ENCODE peak calls at places on chromosomes 13 and 19, in ten cellular contexts. H is K562, E is esophagus muscularis mucosa, X is heart left ventricle, J is GM12892, K is vagina, S is uterus, N is IMR-90, O is H54, V is endothelial cell of umbilical vein. Y is an unnamed sample.

GRCh38 chr19:406999-407491 is 1.9 kb downstream of the C2CD4C start:
- DNase-seq in K (no peak), H (peak), O (no peak), E (no peak), J (no peak), N (no peak), S (no peak), X (peak), V (no peak), Y (no peak)

GRCh38 chr13:58151452-58151851 is 519.9 kb downstream of the PCDH17 start:
- DNase-seq in J (no peak), E (no peak), X (no peak), O (no peak), K (no peak), V (no peak), H (no peak), S (no peak), N (no peak), Y (no peak)

GRCh38 chr13:41511827-41512226 is 54.5 kb downstream of the RGCC start:
- DNase-seq in E (no peak), N (no peak), X (no peak), H (no peak), V (no peak), K (no peak), J (no peak), S (no peak), O (no peak), Y (no peak)

GRCh38 chr13:74115138-74115537 is 19.1 kb downstream of the KLF12 start:
- DNase-seq in J (no peak), X (no peak), E (no peak), N (peak), H (no peak), K (no peak), S (no peak), O (no peak), V (peak), Y (no peak)

GRCh38 chr13:99214691-99215090 is 14.0 kb downstream of the UBAC2 start:
- DNase-seq in K (no peak), V (peak), O (no peak), N (no peak), H (no peak), E (no peak), S (no peak), J (no peak), X (no peak), Y (no peak)

GRCh38 chr19:35357867-35358573 is at the start of gene FFAR3:
- DNase-seq in J (no peak), H (no peak), V (no peak), E (no peak), X (no peak), O (no peak), N (peak), K (no peak), S (no peak), Y (no peak)

GRCh38 chr19:1445932-1446712 is 3.8 kb upstream of the APC2 start:
- DNase-seq in N (no peak), K (no peak), V (no peak), J (no peak), O (peak), S (no peak), X (peak), E (no peak), H (peak), Y (no peak)

GRCh38 chr19:33366917-33367316 is 6.6 kb upstream of the CEBPG start:
- DNase-seq in V (no peak), E (no peak), K (no peak), H (no peak), S (no peak), X (no peak), J (no peak), N (no peak), O (no peak), Y (no peak)

GRCh38 chr19:49414256-49414655 is 9.0 kb downstream of the PTH2 start:
- DNase-seq in V (no peak), O (no peak), X (no peak), H (no peak), N (no peak), S (no peak), K (no peak), J (no peak), E (no peak), Y (no peak)

GRCh38 chr19:49567722-49568454 is 12.5 kb downstream of the NOSIP start:
- DNase-seq in V (no peak), O (no peak), S (no peak), K (no peak), J (no peak), E (no peak), X (no peak), H (peak), N (no peak), Y (no peak)

GRCh38 chr19:17933414-17934129 is 757 bp downstream of the CCDC124 start:
- DNase-seq in K (no peak), H (no peak), V (no peak), O (peak), N (peak), J (no peak), X (no peak), E (no peak), S (no peak), Y (no peak)

GRCh38 chr13:31765441-31765840 is 26.1 kb downstream of the RXFP2 start:
- DNase-seq in X (no peak), V (no peak), K (no peak), S (no peak), N (peak), H (no peak), O (no peak), E (no peak), J (no peak), Y (no peak)

GRCh38 chr19:45413497-45413896 is 7.1 kb downstream of the POLR1G start:
- DNase-seq in V (no peak), N (no peak), K (no peak), X (peak), S (no peak), E (no peak), H (no peak), O (no peak), J (no peak), Y (no peak)

GRCh38 chr19:49020342-49020741 is 3.5 kb upstream of the LHB start:
- DNase-seq in H (no peak), N (no peak), V (no peak), K (no peak), J (no peak), X (no peak), O (no peak), S (no peak), E (no peak), Y (no peak)

GRCh38 chr19:10112895-10113591 is 1.6 kb downstream of the P2RY11 start:
- DNase-seq in E (no peak), V (no peak), O (no peak), H (peak), J (peak), X (peak), S (no peak), K (peak), N (no peak), Y (no peak)

GRCh38 chr19:9586764-9587163 is 2.5 kb upstream of the ZNF121 start:
- DNase-seq in S (peak), J (no peak), N (peak), E (no peak), O (no peak), X (no peak), H (peak), V (peak), K (no peak), Y (peak)

GRCh38 chr19:45253396-45254027 is 2.4 kb downstream of the MARK4 start:
- DNase-seq in K (no peak), O (peak), J (no peak), S (no peak), H (no peak), N (peak), E (no peak), X (no peak), V (no peak), Y (no peak)

GRCh38 chr13:52617070-52618060 is 24.9 kb upstream of the HNRNPA1L2 start:
- DNase-seq in K (no peak), S (peak), J (peak), H (peak), N (peak), O (peak), X (peak), V (peak), E (peak), Y (peak)

DNA sequence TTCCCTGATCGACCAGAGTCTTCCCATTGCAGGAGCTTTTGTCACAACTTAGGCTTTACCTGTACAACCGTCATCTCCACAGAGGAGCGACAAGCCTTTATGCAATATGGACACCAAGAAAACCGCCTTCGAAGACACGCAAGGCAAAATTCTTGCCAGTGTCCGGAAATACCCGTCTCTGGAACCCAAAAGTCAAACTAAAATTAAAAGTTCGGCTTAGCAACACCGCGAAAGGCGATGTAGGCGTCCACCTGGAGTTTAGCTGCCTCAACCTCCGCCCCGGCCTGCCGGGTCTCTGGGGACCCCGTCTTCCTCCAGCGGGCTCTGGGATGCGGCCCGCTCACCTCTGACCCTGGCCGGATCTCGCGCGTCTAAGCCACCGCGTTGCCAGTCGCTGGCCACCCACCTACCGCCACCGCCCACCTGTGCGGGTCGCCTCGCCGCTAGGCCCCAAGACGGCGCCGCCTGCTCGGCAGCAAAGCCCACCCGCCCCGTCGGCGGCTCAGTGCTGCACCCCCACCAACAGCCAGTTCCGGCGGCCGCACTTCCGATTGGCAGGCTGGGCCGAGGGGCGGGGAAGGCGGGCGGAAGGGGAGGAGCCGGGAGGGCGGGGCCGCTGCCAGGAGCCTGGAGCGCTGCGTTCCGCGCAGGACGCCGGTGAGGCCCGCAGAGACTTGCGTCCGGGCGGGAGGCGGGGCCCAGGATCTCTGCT is at the start of gene SUPT20H:
- DNase-seq in S (peak), K (no peak), E (peak), J (peak), N (peak), X (peak), H (peak), V (peak), O (peak), Y (peak)
- TF ChIP-seq POLR2A in S (peak), K (peak), E (peak), J (peak), N (peak), X (peak), H (peak), V (peak), O (peak), Y (peak)

GRCh38 chr19:6483235-6483634 is 1.6 kb upstream of the DENND1C start:
- DNase-seq in X (no peak), N (no peak), J (no peak), K (no peak), E (no peak), S (no peak), O (no peak), V (no peak), H (no peak), Y (no peak)

GRCh38 chr19:6480843-6481415 is 658 bp downstream of the DENND1C start:
- DNase-seq in O (no peak), E (no peak), V (no peak), X (no peak), N (no peak), K (no peak), H (no peak), J (no peak), S (no peak), Y (no peak)

GRCh38 chr19:6482343-6482686 is 728 bp upstream of the DENND1C start:
- DNase-seq in S (no peak), K (no peak), V (no peak), H (no peak), N (no peak), J (no peak), X (no peak), O (no peak), E (no peak), Y (no peak)

GRCh38 chr19:6479836-6480398 is 1.7 kb downstream of the DENND1C start:
- DNase-seq in X (no peak), H (no peak), O (no peak), E (no peak), V (no peak), S (no peak), K (no peak), N (no peak), J (no peak), Y (no peak)

GRCh38 chr19:6481541-6482342 is at the start of gene DENND1C:
- DNase-seq in X (peak), H (peak), O (peak), V (peak), S (no peak), K (no peak), E (no peak), N (no peak), J (peak), Y (no peak)
- TF ChIP-seq POLR2A in X (no peak), H (no peak), O (no peak), V (no peak), S (no peak), K (no peak), E (no peak), N (no peak), J (peak), Y (no peak)

GRCh38 chr13:113208424-113209335 is at the start of gene PCID2:
- DNase-seq in E (peak), S (peak), K (no peak), J (peak), N (peak), X (peak), O (peak), H (peak), V (peak), Y (peak)
- TF ChIP-seq POLR2A in E (peak), S (peak), K (peak), J (peak), N (no peak), X (peak), O (peak), H (peak), V (peak), Y (peak)

GRCh38 chr19:41521860-41522555 is 54.0 kb upstream of the CEACAM21 start:
- DNase-seq in E (no peak), N (no peak), K (no peak), X (peak), H (no peak), J (no peak), O (no peak), V (no peak), S (no peak), Y (no peak)
- TF ChIP-seq POLR2A in E (no peak), N (no peak), K (no peak), X (no peak), H (no peak), J (no peak), O (no peak), V (no peak), S (no peak), Y (no peak)

GRCh38 chr13:33109801-33110200 is 93.6 kb downstream of the KL start:
- DNase-seq in N (no peak), H (peak), E (no peak), J (no peak), X (no peak), V (no peak), S (no peak), K (no peak), O (no peak), Y (no peak)

GRCh38 chr13:33111414-33112110 is 95.3 kb downstream of the KL start:
- DNase-seq in O (no peak), S (peak), J (no peak), X (no peak), K (no peak), H (no peak), N (peak), V (peak), E (no peak), Y (peak)

GRCh38 chr13:33110386-33110712 is 94.1 kb downstream of the KL start:
- DNase-seq in K (no peak), V (no peak), S (no peak), J (no peak), N (no peak), O (no peak), X (no peak), H (no peak), E (no peak), Y (no peak)

GRCh38 chr13:33109319-33109718 is 93.1 kb downstream of the KL start:
- DNase-seq in J (no peak), N (no peak), O (no peak), S (no peak), E (no peak), V (no peak), X (no peak), H (no peak), K (no peak), Y (no peak)

GRCh38 chr13:33110713-33111413 is 94.6 kb downstream of the KL start:
- DNase-seq in E (no peak), X (peak), H (no peak), J (no peak), S (no peak), K (no peak), V (peak), O (no peak), N (peak), Y (no peak)
- TF ChIP-seq POLR2A in E (no peak), X (no peak), H (no peak), J (no peak), S (no peak), K (no peak), V (no peak), O (no peak), N (no peak), Y (no peak)

GRCh38 chr19:42284641-42285341 is 15.7 kb downstream of the CIC start:
- DNase-seq in K (no peak), E (no peak), V (peak), J (no peak), X (no peak), O (no peak), H (no peak), S (peak), N (no peak), Y (no peak)

GRCh38 chr19:42285546-42285945 is 16.4 kb upstream of the PRR19 start:
- DNase-seq in V (peak), N (no peak), K (no peak), E (no peak), J (no peak), O (no peak), S (no peak), H (no peak), X (no peak), Y (no peak)

GRCh38 chr19:42283248-42284065 is 14.4 kb downstream of the CIC start:
- DNase-seq in V (peak), J (peak), X (peak), O (peak), S (peak), K (no peak), E (peak), N (peak), H (peak), Y (peak)

GRCh38 chr19:42282810-42283247 is 13.8 kb downstream of the CIC start:
- DNase-seq in K (no peak), X (no peak), S (no peak), E (no peak), O (no peak), H (no peak), V (no peak), J (no peak), N (no peak), Y (no peak)

GRCh38 chr19:42284066-42284501 is 15.0 kb downstream of the CIC start:
- DNase-seq in J (peak), S (peak), O (peak), H (peak), E (no peak), N (peak), K (no peak), X (peak), V (peak), Y (peak)
- TF ChIP-seq POLR2A in J (peak), S (peak), O (peak), H (no peak), E (no peak), N (peak), K (peak), X (no peak), V (no peak), Y (no peak)

GRCh38 chr19:38769635-38770211 is 3.6 kb downstream of the LGALS7 start:
- DNase-seq in V (peak), X (peak), O (no peak), K (no peak), J (peak), N (peak), H (peak), E (peak), S (peak), Y (peak)
- TF ChIP-seq POLR2A in V (no peak), X (no peak), O (no peak), K (peak), J (no peak), N (no peak), H (no peak), E (no peak), S (peak), Y (no peak)

Y was measured in breast epithelium.